ENCODE peak calls at places on chromosomes 12 and 14, in ten cellular contexts. Z is CD4-positive, CD25-positive, alpha-beta regulatory T cell; C is DND-41; W is AG04450; S is stomach; K is left lung; Q is pancreas; R is PC-3; O is neuronal stem cell; X is left ventricle myocardium inferior. Y is an unnamed sample. For H3K9me3, the result is how much of the 10 kb centered on the place peaks cover.

GRCh38 chr14:57326253-57326652 is 57.5 kb downstream of the AP5M1 start:
- DNase-seq in W (no peak), S (no peak), Q (no peak), X (no peak), R (no peak), Z (no peak), C (no peak), O (no peak), K (no peak), Y (no peak)

GRCh38 chr14:64680675-64681060 is 23.6 kb upstream of the PLEKHG3 start:
- DNase-seq in C (no peak), W (no peak), Q (no peak), R (no peak), O (no peak), X (no peak), K (no peak), S (no peak), Z (no peak), Y (no peak)

GRCh38 chr14:100468557-100468956 is 118.7 kb downstream of the BEGAIN start:
- DNase-seq in X (no peak), R (no peak), O (no peak), Z (no peak), K (no peak), Q (no peak), W (no peak), C (no peak), S (no peak), Y (no peak)

GRCh38 chr12:67382206-67382871 is 113.2 kb downstream of the CAND1 start:
- DNase-seq in Q (no peak), X (no peak), C (no peak), R (no peak), O (no peak), S (no peak), Z (no peak), K (no peak), W (no peak), Y (no peak)

GRCh38 chr12:41681898-41682297 is 462.8 kb downstream of the GXYLT1 start:
- DNase-seq in X (no peak), O (no peak), K (no peak), R (peak), S (no peak), C (no peak), Q (no peak), Z (no peak), W (no peak), Y (no peak)

GRCh38 chr14:56207626-56208297 is 89.6 kb downstream of the PELI2 start:
- DNase-seq in R (peak), C (no peak), S (no peak), Q (no peak), X (no peak), O (no peak), W (no peak), K (no peak), Z (no peak), Y (no peak)

GRCh38 chr14:55073856-55074255 is 22.4 kb downstream of the MAPK1IP1L start:
- DNase-seq in C (no peak), Q (no peak), R (peak), W (no peak), X (no peak), O (no peak), K (no peak), Z (no peak), S (no peak), Y (no peak)

GRCh38 chr12:42421844-42422779 is 96.1 kb downstream of the PPHLN1 start:
- DNase-seq in Z (peak), Q (no peak), C (no peak), R (peak), X (no peak), O (no peak), W (peak), S (no peak), K (no peak), Y (no peak)

GRCh38 chr14:81302613-81303012 is 81.9 kb upstream of the GTF2A1 start:
- DNase-seq in Z (no peak), S (no peak), K (no peak), R (no peak), O (no peak), W (no peak), C (no peak), Q (no peak), X (no peak), Y (no peak)

GRCh38 chr12:52655720-52656124 is 3.7 kb upstream of the KRT2 start:
- DNase-seq in O (no peak), W (no peak), S (peak), K (no peak), X (no peak), R (peak), Z (no peak), Q (peak), C (no peak), Y (no peak)

GRCh38 chr12:87216436-87216835 is 812.8 kb downstream of the C12orf50 start:
- DNase-seq in S (no peak), Z (no peak), R (no peak), C (no peak), Q (no peak), K (no peak), O (no peak), W (no peak), X (no peak), Y (no peak)

DNA sequence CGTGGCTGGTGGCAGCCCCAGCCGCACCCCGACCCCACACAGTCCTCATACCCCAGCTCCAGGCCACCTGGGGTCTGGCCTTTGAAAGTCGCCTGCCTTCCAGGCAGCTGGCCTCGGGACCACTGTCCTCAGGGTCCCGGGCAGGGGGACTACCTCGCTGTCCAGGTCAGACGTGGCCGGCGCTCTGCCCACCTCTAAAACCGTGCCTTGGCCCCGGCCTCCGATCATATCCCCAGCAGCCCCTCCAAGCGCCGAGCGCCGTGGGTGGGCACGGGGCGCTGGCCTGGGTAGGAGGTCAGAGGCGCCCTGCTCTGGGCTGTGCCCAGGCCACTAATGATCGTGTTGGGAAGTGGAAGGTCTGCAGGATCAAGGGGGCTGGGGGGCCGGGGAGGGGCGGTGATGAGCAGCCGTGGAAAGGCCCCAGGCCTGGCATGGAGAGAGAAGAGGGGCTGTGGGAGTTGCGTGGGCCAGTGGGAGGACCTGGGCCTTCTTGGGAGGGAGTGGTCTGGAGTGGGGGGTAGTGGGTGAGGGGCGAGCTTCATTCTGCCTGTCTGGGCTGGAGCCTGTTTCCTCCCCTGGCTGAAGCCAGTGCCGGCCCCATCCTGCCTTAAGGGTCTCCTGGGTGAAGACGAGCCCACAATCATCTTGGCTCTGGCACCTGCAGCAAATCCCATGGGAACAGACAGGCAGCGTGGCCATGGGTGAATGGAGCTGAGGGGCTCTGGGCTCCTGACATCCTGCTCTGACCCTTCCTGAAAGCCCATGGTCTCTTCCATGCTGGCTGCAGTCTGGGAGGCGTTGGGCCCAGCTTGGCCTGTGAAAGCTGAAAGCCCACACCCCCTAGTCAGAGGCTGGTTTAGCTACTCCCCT is 4.9 kb downstream of the TMEM121 start:
- DNase-seq in S (no peak), W (no peak), O (no peak), R (no peak), K (no peak), X (no peak), Q (peak), Z (no peak), C (no peak), Y (no peak)
- H3K9me3 ChIP-seq in S (under half), W (under half), O (under half), R (under half), K (under half), X (under half), Q (under half), Z (under half), C (under half), Y (under half)

DNA sequence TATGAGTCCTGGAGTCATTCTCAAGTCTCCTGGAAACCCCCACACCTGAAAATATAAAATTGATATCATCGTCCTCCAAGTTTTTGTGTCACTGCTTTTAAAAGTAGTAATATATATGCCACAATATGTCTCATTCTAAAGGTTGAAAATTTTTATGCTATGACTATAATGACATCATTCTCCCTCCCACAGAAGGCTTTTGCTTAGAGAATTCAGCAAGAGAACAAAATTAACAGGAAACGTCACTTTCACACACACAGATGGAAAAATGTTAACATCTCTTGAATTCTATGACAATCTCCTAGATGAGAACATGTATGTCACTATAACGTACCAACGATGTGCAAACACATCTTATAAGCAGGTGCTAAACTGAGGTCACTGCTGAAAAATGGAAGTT is 498.3 kb downstream of the FOXG1 start:
- DNase-seq in O (no peak), Z (no peak), Q (no peak), C (no peak), W (no peak), X (no peak), S (no peak), R (no peak), K (no peak), Y (no peak)
- H3K9me3 ChIP-seq in O (under half), Z (under half), Q (under half), C (under half), W (under half), X (under half), S (under half), R (under half), K (under half), Y (under half)

GRCh38 chr12:34404377-34405285 is 382.3 kb downstream of the ALG10 start:
- DNase-seq in X (peak), Z (no peak), W (no peak), K (peak), R (no peak), C (no peak), Q (peak), O (no peak), S (peak), Y (peak)

GRCh38 chr12:34405286-34406227 is 383.3 kb downstream of the ALG10 start:
- DNase-seq in Z (no peak), K (peak), R (no peak), X (peak), O (no peak), C (no peak), S (no peak), Q (peak), W (no peak), Y (peak)

GRCh38 chr12:34407813-34408212 is 385.5 kb downstream of the ALG10 start:
- DNase-seq in W (no peak), Z (no peak), Q (no peak), X (no peak), R (no peak), K (no peak), C (no peak), O (no peak), S (no peak), Y (no peak)

GRCh38 chr12:34406996-34407300 is 384.7 kb downstream of the ALG10 start:
- DNase-seq in Z (no peak), K (peak), S (no peak), X (no peak), R (no peak), Q (peak), W (no peak), C (no peak), O (no peak), Y (peak)

GRCh38 chr12:34406228-34406995 is 384.1 kb downstream of the ALG10 start:
- DNase-seq in X (peak), O (no peak), Z (no peak), S (peak), Q (peak), K (peak), W (no peak), C (no peak), R (no peak), Y (peak)
- H3K9me3 ChIP-seq in X (half or more), O (half or more), Z (under half), S (half or more), Q (under half), K (under half), W (half or more), C (under half), R (under half), Y (under half)

GRCh38 chr14:26934151-26934550 is 336.3 kb upstream of the NOVA1 start:
- DNase-seq in Z (no peak), X (no peak), K (no peak), W (no peak), S (no peak), R (no peak), O (no peak), C (no peak), Q (no peak), Y (no peak)

GRCh38 chr14:26941521-26941920 is 343.7 kb upstream of the NOVA1 start:
- DNase-seq in O (no peak), C (no peak), Z (no peak), R (no peak), X (no peak), S (no peak), Q (no peak), K (no peak), W (no peak), Y (no peak)

GRCh38 chr14:26939756-26940155 is 341.9 kb upstream of the NOVA1 start:
- DNase-seq in O (no peak), R (no peak), X (no peak), W (no peak), Q (no peak), K (no peak), C (no peak), Z (no peak), S (no peak), Y (no peak)

GRCh38 chr14:26935733-26936132 is 337.9 kb upstream of the NOVA1 start:
- DNase-seq in R (no peak), K (no peak), X (no peak), O (no peak), C (no peak), Z (no peak), W (no peak), S (no peak), Q (no peak), Y (no peak)

GRCh38 chr14:26938054-26938453 is 340.2 kb upstream of the NOVA1 start:
- DNase-seq in X (no peak), K (no peak), R (no peak), Z (no peak), C (no peak), W (no peak), O (no peak), S (no peak), Q (no peak), Y (no peak)
- H3K9me3 ChIP-seq in X (under half), K (under half), R (under half), Z (under half), C (under half), W (under half), O (under half), S (under half), Q (under half), Y (under half)

GRCh38 chr14:106393742-106394141 is 867.4 kb downstream of the TMEM121 start:
- DNase-seq in O (no peak), X (no peak), C (no peak), Q (no peak), W (no peak), S (no peak), Z (no peak), K (no peak), R (no peak), Y (no peak)

GRCh38 chr14:106395460-106396050 is 869.2 kb downstream of the TMEM121 start:
- DNase-seq in O (no peak), W (no peak), Z (peak), S (no peak), R (no peak), X (no peak), C (peak), Q (no peak), K (no peak), Y (no peak)

GRCh38 chr14:106396999-106397398 is 870.6 kb downstream of the TMEM121 start:
- DNase-seq in Q (no peak), Z (no peak), W (no peak), R (no peak), O (no peak), K (no peak), C (peak), S (no peak), X (no peak), Y (no peak)
- H3K9me3 ChIP-seq in Q (under half), Z (under half), W (under half), R (under half), O (under half), K (under half), C (under half), S (under half), X (under half), Y (under half)